ENCODE peak calls at places on chromosomes 1 and 21, in four cellular contexts. R is PC-3, H is Peyer's patch, K is fibroblast of lung. B is an unnamed sample. For H3K4me1, the result is how much of the 10 kb centered on the place peaks cover.

GRCh38 chr1:243508303-243508713 is 252.5 kb downstream of the SDCCAG8 start:
- DNase-seq in R (no peak), K (no peak), H (peak), B (no peak)

GRCh38 chr1:246005067-246005466 is 502.0 kb downstream of the SMYD3 start:
- DNase-seq in R (peak), H (no peak), K (peak), B (no peak)

GRCh38 chr1:236361909-236362590 is 32.0 kb upstream of the EDARADD start:
- DNase-seq in K (no peak), H (no peak), R (no peak), B (no peak)

GRCh38 chr1:117512728-117513321 is 93.0 kb upstream of the TENT5C start:
- DNase-seq in R (peak), K (no peak), H (no peak), B (no peak)

GRCh38 chr1:54766726-54767125 is 2.4 kb upstream of the PARS2 start:
- DNase-seq in R (no peak), H (no peak), K (no peak), B (no peak)

GRCh38 chr1:185895208-185895900 is 161.2 kb downstream of the HMCN1 start:
- DNase-seq in K (peak), H (no peak), R (no peak), B (no peak)

GRCh38 chr1:236753554-236753953 is 41.5 kb upstream of the MTR start:
- DNase-seq in H (no peak), R (peak), K (peak), B (no peak)

GRCh38 chr1:200838676-200839445 is 33.9 kb upstream of the GPR25 start:
- DNase-seq in H (no peak), R (no peak), K (peak), B (no peak)

GRCh38 chr1:10888289-10888688 is 91.8 kb upstream of the CASZ1 start:
- DNase-seq in H (no peak), R (no peak), K (no peak), B (no peak)

GRCh38 chr1:17957588-17958267 is 149.9 kb upstream of the IGSF21 start:
- DNase-seq in K (no peak), H (no peak), R (no peak), B (peak)

GRCh38 chr1:21626921-21627339 is 42.2 kb downstream of the RAP1GAP start:
- DNase-seq in R (peak), H (no peak), K (no peak), B (no peak)

GRCh38 chr1:117895482-117896114 is 33.8 kb downstream of the GDAP2 start:
- DNase-seq in R (peak), H (peak), K (peak), B (peak)

GRCh38 chr1:50108497-50109073 is at the start of gene ELAVL4:
- DNase-seq in R (no peak), H (no peak), K (no peak), B (no peak)

GRCh38 chr1:43554444-43554992 is 23.8 kb downstream of the PTPRF start:
- DNase-seq in H (no peak), K (peak), R (peak), B (no peak)

GRCh38 chr1:201466492-201466891 is 2.5 kb downstream of the PHLDA3 start:
- DNase-seq in K (peak), H (no peak), R (peak), B (no peak)

GRCh38 chr1:66312316-66312715 is 221.6 kb upstream of the SGIP1 start:
- DNase-seq in H (no peak), K (no peak), R (no peak), B (no peak)

GRCh38 chr1:53123462-53124129 is 18.8 kb downstream of the SLC1A7 start:
- DNase-seq in K (peak), R (no peak), H (no peak), B (peak)

GRCh38 chr1:205582046-205582445 is 49.8 kb downstream of the ELK4 start:
- DNase-seq in K (no peak), R (no peak), H (no peak), B (no peak)

GRCh38 chr1:93839756-93840155 is 39.2 kb downstream of the DNTTIP2 start:
- DNase-seq in K (peak), H (no peak), R (no peak), B (no peak)

GRCh38 chr1:61973100-61973837 is 221.4 kb upstream of the L1TD1 start:
- DNase-seq in H (no peak), R (no peak), K (no peak), B (no peak)

GRCh38 chr1:85244271-85245053 is 15.0 kb downstream of the C1orf52 start:
- DNase-seq in R (peak), K (peak), H (no peak), B (no peak)

GRCh38 chr1:198657550-198658064 is 18.8 kb downstream of the PTPRC start:
- DNase-seq in K (peak), H (no peak), R (peak), B (no peak)

GRCh38 chr1:177800386-177801058 is 169.3 kb downstream of the SEC16B start:
- DNase-seq in R (peak), K (peak), H (no peak), B (no peak)

GRCh38 chr1:171212607-171213347 is 27.7 kb downstream of the FMO2 start:
- DNase-seq in H (no peak), K (no peak), R (no peak), B (no peak)

GRCh38 chr1:201535046-201535777 is 3.7 kb upstream of the NAV1 start:
- DNase-seq in H (no peak), K (peak), R (peak), B (no peak)

GRCh38 chr1:91611498-91611917 is 110.9 kb downstream of the CDC7 start:
- DNase-seq in K (peak), R (peak), H (no peak), B (no peak)
- H3K4me1 ChIP-seq in K (under half), R (half or more), H (under half), B (under half)

DNA sequence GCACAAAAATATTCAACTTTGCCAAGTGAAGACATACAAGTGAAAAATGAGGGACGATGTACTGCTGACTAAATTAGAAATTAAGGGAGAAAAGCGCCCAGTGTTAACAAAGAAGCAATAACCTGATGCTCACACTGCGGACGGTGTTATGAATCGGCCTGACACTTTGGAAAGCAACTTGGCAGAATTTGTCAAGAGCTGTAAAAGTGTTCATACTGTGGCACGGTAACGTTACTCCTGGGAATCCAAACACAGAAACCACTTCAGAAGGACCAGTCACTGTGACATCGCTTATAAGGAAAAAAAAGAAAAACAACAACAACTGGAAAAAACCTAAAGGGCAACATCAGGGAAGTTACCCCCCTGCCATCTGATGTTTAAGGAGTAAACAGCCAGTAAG is 27.8 kb downstream of the CAPZB start:
- DNase-seq in R (no peak), K (no peak), H (no peak), B (no peak)
- H3K4me1 ChIP-seq in R (under half), K (under half), H (half or more), B (under half)

GRCh38 chr1:65279092-65279448 is 30.3 kb upstream of the DNAJC6 start:
- DNase-seq in H (no peak), K (no peak), R (no peak), B (no peak)
- H3K4me1 ChIP-seq in H (under half), K (under half), R (under half), B (under half)

GRCh38 chr1:229381234-229381633 is 38.4 kb upstream of the CCSAP start:
- DNase-seq in R (no peak), K (no peak), H (no peak), B (peak)

GRCh38 chr1:229385853-229386456 is 43.1 kb upstream of the CCSAP start:
- DNase-seq in K (no peak), H (no peak), R (no peak), B (peak)

GRCh38 chr1:229384822-229385221 is 42.0 kb upstream of the CCSAP start:
- DNase-seq in R (no peak), K (no peak), H (no peak), B (no peak)

GRCh38 chr1:229383188-229383587 is 40.3 kb upstream of the CCSAP start:
- DNase-seq in H (no peak), R (no peak), K (no peak), B (peak)

DNA sequence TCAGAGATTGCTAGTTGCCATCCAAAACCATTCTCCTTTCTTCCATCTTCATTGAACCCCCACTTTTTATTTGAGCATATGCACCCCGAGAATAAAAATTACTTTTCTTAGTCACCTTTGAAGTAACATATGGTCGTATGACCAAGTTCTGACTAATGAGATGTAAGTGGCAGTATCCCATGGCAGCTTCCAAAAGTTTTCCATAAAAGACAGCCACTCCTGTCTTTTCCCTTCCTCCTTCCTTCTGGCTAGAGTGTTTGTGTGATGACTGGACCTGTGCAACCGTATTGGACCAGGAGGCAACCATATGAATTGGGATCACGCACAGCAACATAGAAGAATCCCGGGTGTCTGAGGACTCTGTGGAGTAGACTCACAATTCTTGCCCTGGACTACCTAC is 41.1 kb upstream of the CCSAP start:
- DNase-seq in H (no peak), R (peak), K (peak), B (peak)
- H3K4me1 ChIP-seq in H (under half), R (under half), K (under half), B (under half)

DNA sequence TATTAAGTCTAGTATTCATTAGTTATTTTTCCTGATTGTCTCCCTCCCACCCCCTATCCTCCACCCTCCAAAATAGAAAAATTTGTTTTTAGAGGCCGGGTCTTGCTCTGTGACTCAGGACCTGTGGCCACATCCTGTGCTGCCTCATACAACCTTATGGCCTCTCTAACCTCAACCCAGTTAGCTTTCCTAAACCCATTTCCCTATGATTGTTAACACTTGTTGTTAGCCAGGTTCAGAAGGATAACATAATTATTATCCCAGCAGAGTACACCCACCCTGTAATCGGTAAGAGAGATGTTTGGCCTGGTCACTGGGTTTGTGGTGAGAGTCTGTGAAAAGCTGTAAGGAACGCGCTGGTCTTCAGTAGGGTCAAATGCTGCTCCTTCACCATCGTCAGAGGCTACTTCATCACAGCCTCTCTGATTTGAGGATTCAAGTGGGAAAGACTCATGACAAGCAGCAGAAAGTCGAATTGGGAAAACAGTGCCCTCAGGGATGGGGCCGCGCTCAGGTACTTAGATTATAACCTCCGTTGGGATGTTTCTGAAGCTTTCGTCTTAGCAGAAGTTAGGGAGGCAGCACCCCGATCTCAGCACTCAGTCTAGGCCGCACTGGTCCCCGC is 35.9 kb upstream of the HMGN1 start:
- DNase-seq in H (no peak), R (peak), K (peak), B (no peak)
- H3K4me1 ChIP-seq in H (under half), R (under half), K (under half), B (under half)

DNA sequence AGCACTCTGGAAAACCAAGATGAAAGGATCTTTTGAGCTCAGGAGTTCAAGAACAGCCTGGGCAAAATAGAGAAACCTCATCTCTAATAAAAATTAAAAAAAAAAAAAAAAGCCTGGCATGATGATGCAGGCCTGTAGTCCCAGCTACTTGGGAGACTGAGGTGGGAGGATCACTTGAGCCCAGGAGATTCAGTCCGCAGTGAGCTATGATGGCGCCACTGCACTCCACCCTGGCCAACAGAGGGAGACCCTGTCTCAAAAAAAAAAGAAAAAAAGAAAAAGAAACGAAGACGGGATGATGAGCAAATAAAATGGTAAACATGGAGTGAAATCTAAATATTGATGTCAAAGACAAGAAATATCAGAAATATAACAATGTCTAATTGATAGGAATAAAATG is 31.6 kb downstream of the ATP2B4 start:
- DNase-seq in K (no peak), H (no peak), R (no peak), B (no peak)
- H3K4me1 ChIP-seq in K (under half), H (under half), R (under half), B (under half)

GRCh38 chr1:24917327-24918074 is 12.6 kb downstream of the RUNX3 start:
- DNase-seq in H (no peak), K (no peak), R (no peak), B (no peak)
- H3K4me1 ChIP-seq in H (under half), K (under half), R (under half), B (under half)

DNA sequence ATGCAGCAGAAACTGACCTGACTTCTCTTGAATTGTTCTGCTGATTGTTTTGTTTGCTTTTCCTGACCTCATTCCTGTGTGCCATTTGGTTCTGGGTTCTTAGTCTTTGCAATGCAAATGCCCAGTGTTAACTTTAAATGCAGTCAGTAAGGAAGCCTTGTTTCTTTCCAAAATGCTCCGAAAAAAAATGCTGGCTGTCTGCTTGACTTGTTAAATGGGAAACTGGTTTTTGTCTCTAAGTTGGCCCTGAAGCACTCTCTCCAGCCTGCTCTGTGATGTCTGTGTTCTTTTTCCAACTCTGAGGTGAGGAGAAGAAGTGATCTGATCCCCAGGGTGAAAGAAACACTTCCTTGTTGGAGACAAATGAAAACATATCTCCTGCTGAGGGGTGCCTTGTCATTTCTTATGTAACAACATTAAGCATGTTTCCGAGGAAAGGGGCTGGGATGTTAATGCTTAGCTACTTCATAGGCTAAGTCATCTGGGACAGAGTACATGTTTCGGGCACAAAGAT is 256.3 kb upstream of the ADGRL4 start:
- DNase-seq in R (no peak), K (no peak), H (no peak), B (no peak)
- H3K4me1 ChIP-seq in R (under half), K (under half), H (under half), B (under half)

GRCh38 chr1:40717065-40717464 is 25.6 kb downstream of the NFYC start:
- DNase-seq in K (no peak), R (no peak), H (no peak), B (no peak)
- H3K4me1 ChIP-seq in K (under half), R (under half), H (under half), B (under half)